ENCODE peak calls at places on chromosome 15, in five cellular contexts. J, G, R, Y and F are unnamed samples.

GRCh38 chr15:46178138-46178537 is 543.3 kb downstream of the SQOR start:
- DNase-seq in G (no peak), Y (no peak), J (no peak), R (no peak), F (no peak)

GRCh38 chr15:85993116-85993515 is 86.6 kb upstream of the AGBL1 start:
- DNase-seq in G (no peak), Y (no peak), J (no peak), R (no peak), F (no peak)

GRCh38 chr15:92049290-92050008 is 195.9 kb downstream of the SLCO3A1 start:
- DNase-seq in Y (no peak), J (no peak), G (no peak), R (no peak), F (no peak)

GRCh38 chr15:47688573-47689086 is 28.7 kb upstream of the SEMA6D start:
- DNase-seq in Y (no peak), J (no peak), G (no peak), R (no peak), F (no peak)

GRCh38 chr15:50876989-50877360 is 31.5 kb upstream of the AP4E1 start:
- DNase-seq in J (no peak), Y (peak; percentile 81), R (peak; percentile 72), G (peak; percentile 22), F (peak; percentile 92)

GRCh38 chr15:53591041-53591440 is 168.4 kb downstream of the WDR72 start:
- DNase-seq in G (no peak), Y (no peak), R (no peak), J (no peak), F (no peak)

GRCh38 chr15:80832676-80833075 is 53.5 kb downstream of the CEMIP start:
- DNase-seq in Y (no peak), G (no peak), J (no peak), R (no peak), F (no peak)

GRCh38 chr15:34335176-34335575 is 2.4 kb downstream of the SLC12A6 start:
- DNase-seq in R (no peak), Y (no peak), G (no peak), J (no peak), F (no peak)

GRCh38 chr15:88401972-88402656 is 65.1 kb downstream of the MRPL46 start:
- DNase-seq in G (peak; percentile 74), J (no peak), R (no peak), Y (peak; percentile 95), F (no peak)

GRCh38 chr15:99014803-99015676 is 7.4 kb upstream of the PGPEP1L start:
- DNase-seq in Y (no peak), G (peak; percentile 34), R (peak; percentile 82), J (peak; percentile 84), F (no peak)

GRCh38 chr15:39641187-39641889 is 60.5 kb downstream of the THBS1 start:
- DNase-seq in J (no peak), G (no peak), R (no peak), Y (no peak), F (no peak)

GRCh38 chr15:66701422-66702034 is 508 bp upstream of the SMAD6 start:
- DNase-seq in G (peak; percentile 58), J (peak; percentile 70), R (peak; percentile 73), Y (no peak), F (no peak)

GRCh38 chr15:42627485-42627884 is 52.1 kb downstream of the STARD9 start:
- DNase-seq in Y (no peak), J (no peak), G (no peak), R (no peak), F (no peak)

GRCh38 chr15:35696767-35697231 is 150.8 kb upstream of the DPH6 start:
- DNase-seq in G (no peak), R (no peak), Y (no peak), J (no peak), F (no peak)

GRCh38 chr15:36590838-36591237 is 11.4 kb downstream of the CDIN1 start:
- DNase-seq in Y (no peak), J (no peak), G (no peak), R (no peak), F (peak; percentile 77)

GRCh38 chr15:86872782-86873181 is 793.1 kb downstream of the AGBL1 start:
- DNase-seq in Y (no peak), R (no peak), G (no peak), J (no peak), F (no peak)

GRCh38 chr15:33104276-33104675 is 90.2 kb downstream of the FMN1 start:
- DNase-seq in R (no peak), Y (no peak), J (no peak), G (no peak), F (peak; percentile 50)

GRCh38 chr15:59307164-59307535 is 65.5 kb downstream of the MYO1E start:
- DNase-seq in R (no peak), G (no peak), J (no peak), Y (no peak), F (no peak)

GRCh38 chr15:75809986-75810750 is 33.1 kb upstream of the UBE2Q2 start:
- DNase-seq in J (no peak), G (no peak), Y (peak; percentile 19), R (no peak), F (no peak)

GRCh38 chr15:56233549-56233948 is 10.1 kb downstream of the RFX7 start:
- DNase-seq in G (no peak), Y (no peak), R (no peak), J (no peak), F (no peak)

GRCh38 chr15:97071658-97072057 is 741.2 kb downstream of the NR2F2 start:
- DNase-seq in G (no peak), R (no peak), Y (no peak), J (no peak), F (no peak)

GRCh38 chr15:25184356-25185155 is 229.8 kb downstream of the SNRPN start:
- DNase-seq in Y (no peak), G (peak; percentile 3), J (peak; percentile 9), R (no peak), F (no peak)

GRCh38 chr15:89502867-89503595 is 6.6 kb upstream of the RHCG start:
- DNase-seq in G (no peak), J (no peak), R (no peak), Y (no peak), F (no peak)

GRCh38 chr15:85030301-85031049 is 48.8 kb downstream of the PDE8A start:
- DNase-seq in R (no peak), J (no peak), G (no peak), Y (no peak), F (no peak)

GRCh38 chr15:73685561-73685960 is 1.4 kb downstream of the CD276 start:
- DNase-seq in J (no peak), Y (no peak), R (no peak), G (no peak), F (no peak)

GRCh38 chr15:73683624-73684536 is at the start of gene CD276:
- DNase-seq in G (peak; percentile 83), J (peak; percentile 90), Y (no peak), R (peak; percentile 83), F (no peak)

GRCh38 chr15:73685981-73686380 is 1.8 kb downstream of the CD276 start:
- DNase-seq in Y (no peak), G (no peak), J (no peak), R (no peak), F (no peak)

GRCh38 chr15:73688455-73688854 is 4.3 kb downstream of the CD276 start:
- DNase-seq in G (no peak), R (no peak), J (no peak), Y (no peak), F (no peak)

GRCh38 chr15:73686781-73687256 is 2.6 kb downstream of the CD276 start:
- DNase-seq in R (no peak), G (no peak), J (no peak), Y (no peak), F (no peak)
- H3K4me3 ChIP-seq in R (no peak overlapping the region), G (no peak overlapping the region), J (no peak overlapping the region), Y (no peak overlapping the region), F (no peak overlapping the region)

GRCh38 chr15:95262866-95263564 is 1031.7 kb downstream of the MCTP2 start:
- DNase-seq in Y (no peak), J (no peak), G (no peak), R (no peak), F (no peak)

GRCh38 chr15:95260856-95261255 is 1029.5 kb downstream of the MCTP2 start:
- DNase-seq in R (no peak), J (no peak), Y (no peak), G (no peak), F (no peak)

GRCh38 chr15:95261546-95261945 is 1030.2 kb downstream of the MCTP2 start:
- DNase-seq in J (no peak), Y (no peak), G (no peak), R (no peak), F (no peak)

GRCh38 chr15:95259965-95260364 is 1028.6 kb downstream of the MCTP2 start:
- DNase-seq in J (no peak), Y (no peak), R (peak; percentile 56), G (no peak), F (no peak)

GRCh38 chr15:95259513-95259912 is 1028.2 kb downstream of the MCTP2 start:
- DNase-seq in G (peak; percentile 35), R (peak; percentile 71), Y (peak; percentile 34), J (no peak), F (no peak)
- TF ChIP-seq CTCF in G (peak; percentile 84), R (peak; percentile 78), Y (peak; percentile 82), J (peak; percentile 76), F (peak; percentile 68)

DNA sequence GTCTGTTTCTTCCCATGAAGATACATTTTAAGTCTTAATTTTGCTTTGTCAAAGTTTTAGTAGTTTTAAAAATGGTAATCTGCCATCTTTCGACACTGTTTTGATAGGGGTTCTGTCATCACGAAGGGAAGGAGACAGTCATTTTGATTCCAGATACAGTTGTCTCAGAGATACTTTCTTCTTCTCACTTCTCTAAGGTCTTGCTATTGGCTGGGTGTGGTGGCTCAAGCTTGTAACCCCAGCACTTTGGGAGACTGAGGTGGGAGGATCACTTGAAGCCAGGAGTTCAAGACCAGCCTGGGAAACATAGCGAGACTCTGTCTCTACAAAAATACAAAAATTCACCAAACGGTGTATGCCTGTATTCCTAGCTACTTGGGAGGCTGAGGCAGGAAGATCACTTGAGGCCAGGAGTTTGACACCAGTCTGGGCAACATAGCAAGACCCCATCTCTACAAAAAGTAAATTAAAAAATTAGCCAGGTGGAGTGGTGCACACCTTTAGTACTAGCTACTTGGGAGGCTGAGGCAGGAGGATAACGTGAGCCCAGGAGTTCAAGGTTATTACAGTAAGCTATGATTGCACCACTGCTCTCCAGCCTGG is 3.3 kb downstream of the RAB8B start:
- DNase-seq in R (no peak), Y (no peak), G (no peak), J (no peak), F (no peak)
- H3K4me3 ChIP-seq in R (no peak overlapping the region), Y (peak overlapping the region; percentile 79), G (no peak overlapping the region), J (peak overlapping the region; percentile 66), F (no peak overlapping the region)

DNA sequence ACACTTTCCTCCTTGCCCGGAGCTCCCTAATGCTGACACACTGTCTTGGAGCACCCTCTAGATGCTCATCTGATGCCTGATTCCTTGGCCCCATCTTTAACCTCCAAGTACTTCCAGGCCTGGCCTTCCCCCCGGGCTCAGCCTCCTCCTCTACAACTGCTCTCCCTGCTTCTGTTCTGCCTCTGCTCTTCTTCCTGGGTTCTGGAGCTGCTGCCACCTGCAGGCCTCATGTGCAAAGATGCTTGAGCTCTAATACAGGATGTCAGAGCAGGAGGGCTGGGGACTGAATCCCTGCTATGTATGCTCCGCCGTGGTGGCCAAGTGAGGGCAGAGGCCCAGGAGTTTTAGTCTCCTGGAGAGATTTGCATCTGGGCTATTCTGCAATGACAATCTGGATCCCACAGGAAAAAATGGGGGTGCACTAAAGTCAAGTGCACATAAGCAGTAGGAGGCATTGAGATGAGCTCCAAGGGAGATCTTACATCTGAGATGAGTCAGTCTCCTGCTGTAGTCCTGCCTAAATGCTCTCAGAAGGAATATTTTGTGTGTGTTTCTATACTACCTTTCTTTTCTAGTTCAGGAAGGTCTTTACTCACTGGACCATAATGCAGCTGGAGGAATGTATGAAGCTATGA is 296.3 kb downstream of the UACA start:
- DNase-seq in R (peak; percentile 67), J (peak; percentile 65), G (peak; percentile 46), Y (peak; percentile 71), F (no peak)
- TF ChIP-seq CTCF in R (peak; percentile 32), J (peak; percentile 61), G (peak; percentile 66), Y (peak; percentile 90), F (peak; percentile 86)